ENCODE peak calls at places on chromosomes 16 and 17, in seven cellular contexts. W, P, H, Z, O, T and U are unnamed samples.

GRCh38 chr17:9512323-9513168 is 63.1 kb downstream of the STX8 start:
- DNase-seq in W (no peak), P (no peak), H (no peak), Z (no peak), O (no peak), T (peak; percentile 65), U (no peak)

GRCh38 chr16:49619811-49620157 is 236.1 kb downstream of the ZNF423 start:
- DNase-seq in W (no peak), P (no peak), H (no peak), Z (no peak), O (no peak), T (no peak), U (no peak)

GRCh38 chr17:2749058-2749783 is at the start of gene CCDC92B:
- DNase-seq in W (no peak), P (no peak), H (no peak), Z (no peak), O (no peak), T (no peak), U (peak; percentile 75)

GRCh38 chr16:88772871-88773811 is 11.9 kb downstream of the PIEZO1 start:
- DNase-seq in W (peak; percentile 65), P (no peak), H (peak; percentile 60), Z (peak; percentile 79), O (peak; percentile 69), T (no peak), U (peak; percentile 45)

GRCh38 chr16:87958632-87959031 is 7.4 kb downstream of the BANP start:
- DNase-seq in W (no peak), P (no peak), H (no peak), Z (no peak), O (no peak), T (no peak), U (no peak)

GRCh38 chr16:27462846-27463682 is 61.1 kb downstream of the IL21R start:
- DNase-seq in W (no peak), P (no peak), H (no peak), Z (no peak), O (no peak), T (no peak), U (no peak)

GRCh38 chr16:62869837-62870236 is 833.6 kb upstream of the CDH8 start:
- DNase-seq in W (no peak), P (no peak), H (no peak), Z (no peak), O (no peak), T (no peak), U (no peak)

GRCh38 chr16:53839150-53839549 is 135.2 kb downstream of the FTO start:
- DNase-seq in W (peak; percentile 50), P (no peak), H (no peak), Z (no peak), O (no peak), T (no peak), U (no peak)

GRCh38 chr16:85146922-85147651 is 34.8 kb upstream of the CIBAR2 start:
- DNase-seq in W (no peak), P (no peak), H (peak; percentile 66), Z (no peak), O (no peak), T (no peak), U (no peak)

GRCh38 chr17:81427446-81428120 is 32.3 kb downstream of the BAHCC1 start:
- DNase-seq in W (no peak), P (no peak), H (no peak), Z (peak; percentile 92), O (no peak), T (no peak), U (peak; percentile 78)

GRCh38 chr17:8119575-8120519 is 1.5 kb upstream of the ALOXE3 start:
- DNase-seq in W (peak; percentile 84), P (peak; percentile 89), H (peak; percentile 71), Z (peak; percentile 89), O (peak; percentile 78), T (peak; percentile 90), U (no peak)
- TF ChIP-seq POLR2A in W (no peak), P (no peak), H (no peak), Z (no peak), O (no peak), T (no peak), U (no peak)

DNA sequence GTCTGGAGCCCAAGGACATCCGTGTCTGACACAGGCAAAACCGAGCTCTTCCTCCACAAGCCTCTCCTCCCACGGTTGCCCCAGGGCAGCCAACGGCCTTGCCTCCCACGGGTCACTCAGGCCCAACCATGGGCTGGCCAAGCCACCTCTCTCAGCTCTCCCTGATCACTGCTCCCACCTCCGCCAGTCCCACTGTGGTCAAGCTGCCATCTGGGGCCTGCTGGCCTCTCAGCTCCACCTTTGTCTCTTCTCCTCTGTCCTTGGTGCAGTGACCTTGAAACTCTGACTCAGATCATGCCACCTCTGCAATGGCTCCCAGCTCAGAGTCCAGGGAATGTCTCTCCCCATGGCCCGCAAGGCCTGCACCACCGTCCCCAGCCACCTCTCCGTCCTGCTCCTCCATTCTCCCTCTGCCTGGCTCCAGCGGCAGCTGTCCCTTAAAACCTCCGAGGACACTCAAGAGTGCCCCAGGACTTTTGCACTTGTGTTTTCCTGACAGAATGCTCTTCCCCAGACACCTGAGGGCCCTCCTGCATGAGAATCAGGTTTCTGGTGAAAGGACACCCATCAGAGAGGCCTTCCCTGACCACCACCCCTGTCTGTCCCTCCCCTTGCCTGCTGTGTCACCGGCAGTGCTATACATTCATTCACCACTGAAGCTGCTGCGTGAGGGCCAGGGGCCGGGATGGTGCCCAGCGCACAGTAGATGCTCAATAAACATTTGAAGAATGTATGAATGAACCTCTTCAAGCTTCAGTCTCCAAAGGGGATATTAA is 19.3 kb downstream of the PEMT start:
- DNase-seq in W (no peak), P (no peak), H (no peak), Z (no peak), O (no peak), T (no peak), U (no peak)
- TF ChIP-seq POLR2A in W (no peak), P (no peak), H (no peak), Z (no peak), O (no peak), T (no peak), U (no peak)

DNA sequence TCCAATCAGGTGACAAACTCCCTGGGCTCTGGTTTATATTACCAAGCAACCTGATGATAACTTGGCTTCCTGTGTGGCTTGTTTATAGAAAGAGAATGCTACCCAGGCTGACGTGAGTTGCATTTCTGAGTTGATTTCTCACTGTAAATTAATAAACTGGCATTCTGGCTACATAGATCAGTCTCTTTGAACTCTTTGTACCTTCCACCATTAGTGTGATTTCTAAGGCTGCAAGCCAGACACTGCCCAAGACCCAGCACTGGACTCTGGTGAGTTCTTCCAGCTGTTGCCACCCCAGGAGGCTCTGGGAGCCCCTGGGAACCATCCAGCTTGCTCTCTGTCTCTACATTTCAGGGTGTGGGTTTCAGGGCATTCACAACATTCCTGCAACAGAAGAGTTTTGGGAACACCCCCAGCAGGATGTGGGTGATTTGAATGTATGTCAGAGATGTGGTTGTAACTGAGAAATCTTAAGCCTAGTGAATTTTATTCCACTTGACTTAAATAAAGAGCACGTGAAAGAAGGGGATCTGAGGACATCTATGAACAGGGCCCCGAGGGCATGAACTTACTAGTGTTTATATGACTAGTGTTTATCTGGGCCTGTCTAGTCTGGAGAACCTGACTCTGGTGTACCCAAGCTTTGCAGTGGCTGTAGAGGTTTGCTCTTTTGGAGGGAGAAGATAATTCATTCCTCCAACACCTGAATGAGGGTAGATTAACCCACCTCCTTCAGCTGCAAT is 30.3 kb upstream of the LRRC37A start:
- DNase-seq in W (no peak), P (no peak), H (no peak), Z (no peak), O (no peak), T (no peak), U (no peak)
- TF ChIP-seq POLR2A in W (no peak), P (no peak), H (no peak), Z (no peak), O (no peak), T (no peak), U (no peak)

DNA sequence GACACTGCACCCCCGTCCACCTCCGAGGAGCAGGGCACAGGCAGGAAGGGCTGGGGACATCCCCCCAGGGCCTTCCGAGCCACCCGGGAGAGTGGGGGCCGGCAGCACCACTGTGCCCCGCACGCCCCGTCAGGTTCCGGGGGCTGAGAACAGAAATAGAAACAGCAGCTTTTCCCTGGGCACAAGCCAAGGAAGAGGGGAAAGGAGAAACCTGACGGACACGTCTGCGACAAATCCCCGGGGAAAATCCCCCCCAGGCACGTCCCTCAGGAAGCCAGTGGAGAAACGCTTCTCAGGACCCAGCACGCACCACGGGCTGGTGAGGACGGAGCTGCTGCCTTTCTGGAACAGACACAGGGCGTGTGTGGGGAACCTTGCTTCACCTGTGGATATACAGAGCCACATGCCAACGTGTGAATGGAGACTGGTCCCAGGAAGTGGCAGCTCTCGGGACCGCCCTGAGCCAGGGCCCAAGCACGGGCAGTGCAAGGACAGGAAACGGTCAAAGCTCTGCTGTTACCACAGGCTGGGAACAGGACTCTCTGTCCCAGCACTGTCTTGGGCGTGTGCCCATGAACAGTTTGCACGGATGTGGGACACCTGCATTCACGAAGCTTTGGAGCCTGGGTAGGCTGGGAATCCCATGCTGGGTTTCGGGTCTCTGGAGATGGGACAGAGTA is 1.2 kb upstream of the TMEM204 start:
- DNase-seq in W (peak; percentile 71), P (peak; percentile 70), H (peak; percentile 70), Z (peak; percentile 58), O (peak; percentile 76), T (no peak), U (peak; percentile 73)
- TF ChIP-seq POLR2A in W (no peak), P (no peak), H (peak; percentile 52), Z (no peak), O (no peak), T (no peak), U (peak; percentile 21)

GRCh38 chr17:7014995-7015586 is 2.7 kb downstream of the RNASEK start:
- DNase-seq in W (peak; percentile 29), P (no peak), H (no peak), Z (peak; percentile 36), O (no peak), T (no peak), U (peak; percentile 49)
- TF ChIP-seq POLR2A in W (peak; percentile 31), P (peak; percentile 63), H (peak; percentile 70), Z (no peak), O (peak; percentile 59), T (no peak), U (peak; percentile 51)